ENCODE peak calls at places on chromosomes 16 and 17, in nine cellular contexts. One of them, this sample, is unnamed.

GRCh38 chr16:57619606-57620315 is 8.7 kb upstream of the ADGRG1 start:
- DNase-seq in body of pancreas: peak
- DNase-seq in mesothelial cell of epicardium: no peak
- DNase-seq in uterus: peak
- DNase-seq in lower leg skin: no peak
- DNase-seq in AG09309: no peak
- DNase-seq in Caco-2: peak
- DNase-seq in psoas muscle: no peak
- DNase-seq in cardiac muscle cell: no peak
- DNase-seq in this sample: no peak

GRCh38 chr17:41835800-41836549 is at the start of gene NT5C3B:
- DNase-seq in body of pancreas: peak
- DNase-seq in mesothelial cell of epicardium: peak
- DNase-seq in uterus: peak
- DNase-seq in lower leg skin: no peak
- DNase-seq in AG09309: no peak
- DNase-seq in Caco-2: peak
- DNase-seq in psoas muscle: peak
- DNase-seq in cardiac muscle cell: peak
- DNase-seq in this sample: no peak

GRCh38 chr17:74619077-74619673 is 4.4 kb downstream of the CD300E start:
- DNase-seq in body of pancreas: no peak
- DNase-seq in mesothelial cell of epicardium: no peak
- DNase-seq in uterus: no peak
- DNase-seq in lower leg skin: no peak
- DNase-seq in AG09309: no peak
- DNase-seq in Caco-2: no peak
- DNase-seq in psoas muscle: peak
- DNase-seq in cardiac muscle cell: peak
- DNase-seq in this sample: no peak

GRCh38 chr16:64910351-64910750 is 211.5 kb downstream of the CDH11 start:
- DNase-seq in body of pancreas: peak
- DNase-seq in mesothelial cell of epicardium: no peak
- DNase-seq in uterus: peak
- DNase-seq in lower leg skin: no peak
- DNase-seq in AG09309: peak
- DNase-seq in Caco-2: no peak
- DNase-seq in psoas muscle: peak
- DNase-seq in cardiac muscle cell: peak
- DNase-seq in this sample: no peak

GRCh38 chr17:77495575-77495974 is 354.8 kb downstream of the SEC14L1 start:
- DNase-seq in body of pancreas: no peak
- DNase-seq in mesothelial cell of epicardium: no peak
- DNase-seq in uterus: no peak
- DNase-seq in lower leg skin: no peak
- DNase-seq in AG09309: no peak
- DNase-seq in Caco-2: peak
- DNase-seq in psoas muscle: no peak
- DNase-seq in cardiac muscle cell: no peak
- DNase-seq in this sample: peak

GRCh38 chr16:69217433-69217832 is 30.5 kb downstream of the SNTB2 start:
- DNase-seq in body of pancreas: peak
- DNase-seq in mesothelial cell of epicardium: no peak
- DNase-seq in uterus: no peak
- DNase-seq in lower leg skin: no peak
- DNase-seq in AG09309: no peak
- DNase-seq in Caco-2: no peak
- DNase-seq in psoas muscle: no peak
- DNase-seq in cardiac muscle cell: peak
- DNase-seq in this sample: no peak

GRCh38 chr17:27530791-27531391 is 74.6 kb downstream of the KSR1 start:
- DNase-seq in body of pancreas: peak
- DNase-seq in mesothelial cell of epicardium: no peak
- DNase-seq in uterus: no peak
- DNase-seq in lower leg skin: peak
- DNase-seq in AG09309: no peak
- DNase-seq in Caco-2: no peak
- DNase-seq in psoas muscle: peak
- DNase-seq in cardiac muscle cell: peak
- DNase-seq in this sample: no peak

GRCh38 chr16:57601801-57602478 is 26.5 kb upstream of the ADGRG1 start:
- DNase-seq in body of pancreas: peak
- DNase-seq in mesothelial cell of epicardium: no peak
- DNase-seq in uterus: no peak
- DNase-seq in lower leg skin: peak
- DNase-seq in AG09309: no peak
- DNase-seq in Caco-2: no peak
- DNase-seq in psoas muscle: no peak
- DNase-seq in cardiac muscle cell: peak
- DNase-seq in this sample: no peak

GRCh38 chr17:45098869-45099616 is 33.3 kb downstream of the PLCD3 start:
- DNase-seq in body of pancreas: peak
- DNase-seq in mesothelial cell of epicardium: peak
- DNase-seq in uterus: peak
- DNase-seq in lower leg skin: peak
- DNase-seq in AG09309: no peak
- DNase-seq in Caco-2: peak
- DNase-seq in psoas muscle: peak
- DNase-seq in cardiac muscle cell: peak
- DNase-seq in this sample: peak

GRCh38 chr17:45098081-45098868 is 34.0 kb downstream of the PLCD3 start:
- DNase-seq in body of pancreas: no peak
- DNase-seq in mesothelial cell of epicardium: no peak
- DNase-seq in uterus: no peak
- DNase-seq in lower leg skin: no peak
- DNase-seq in AG09309: no peak
- DNase-seq in Caco-2: no peak
- DNase-seq in psoas muscle: no peak
- DNase-seq in cardiac muscle cell: no peak
- DNase-seq in this sample: no peak

GRCh38 chr17:45096926-45097325 is 35.4 kb downstream of the PLCD3 start:
- DNase-seq in body of pancreas: no peak
- DNase-seq in mesothelial cell of epicardium: no peak
- DNase-seq in uterus: no peak
- DNase-seq in lower leg skin: no peak
- DNase-seq in AG09309: no peak
- DNase-seq in Caco-2: no peak
- DNase-seq in psoas muscle: no peak
- DNase-seq in cardiac muscle cell: no peak
- DNase-seq in this sample: no peak

GRCh38 chr17:45093444-45094110 is 32.5 kb downstream of the NMT1 start:
- DNase-seq in body of pancreas: no peak
- DNase-seq in mesothelial cell of epicardium: no peak
- DNase-seq in uterus: no peak
- DNase-seq in lower leg skin: no peak
- DNase-seq in AG09309: no peak
- DNase-seq in Caco-2: no peak
- DNase-seq in psoas muscle: peak
- DNase-seq in cardiac muscle cell: peak
- DNase-seq in this sample: no peak

DNA sequence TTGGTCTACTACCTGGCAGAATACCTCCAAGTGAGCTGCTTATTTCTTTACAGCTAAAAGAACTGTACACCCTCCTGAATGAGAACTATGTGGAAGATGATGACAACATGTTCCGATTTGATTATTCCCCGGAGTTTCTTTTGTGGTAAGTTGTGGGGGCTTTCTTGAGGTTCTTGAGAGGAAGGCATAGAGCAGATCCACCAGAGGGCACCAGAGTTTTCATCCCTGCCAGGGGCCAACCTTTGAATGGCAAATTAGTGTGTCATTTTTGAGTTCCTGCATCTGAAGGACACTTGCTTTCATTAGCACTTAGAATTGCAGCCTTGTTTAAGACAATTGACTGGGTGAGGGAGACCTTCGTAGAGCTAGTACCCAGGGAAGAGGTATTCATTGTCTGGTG is 35.0 kb downstream of the NMT1 start:
- DNase-seq in body of pancreas: no peak
- DNase-seq in mesothelial cell of epicardium: no peak
- DNase-seq in uterus: no peak
- DNase-seq in lower leg skin: no peak
- DNase-seq in AG09309: no peak
- DNase-seq in Caco-2: no peak
- DNase-seq in psoas muscle: no peak
- DNase-seq in cardiac muscle cell: peak
- DNase-seq in this sample: no peak
- TF ChIP-seq CTCF in body of pancreas: no peak
- TF ChIP-seq CTCF in mesothelial cell of epicardium: no peak
- TF ChIP-seq CTCF in uterus: no peak
- TF ChIP-seq CTCF in lower leg skin: no peak
- TF ChIP-seq CTCF in AG09309: peak
- TF ChIP-seq CTCF in Caco-2: peak
- TF ChIP-seq CTCF in psoas muscle: peak
- TF ChIP-seq CTCF in cardiac muscle cell: peak
- TF ChIP-seq CTCF in this sample: peak

GRCh38 chr17:71033336-71033735 is 864.0 kb downstream of the KCNJ2 start:
- DNase-seq in body of pancreas: no peak
- DNase-seq in mesothelial cell of epicardium: no peak
- DNase-seq in uterus: no peak
- DNase-seq in lower leg skin: no peak
- DNase-seq in AG09309: no peak
- DNase-seq in Caco-2: no peak
- DNase-seq in psoas muscle: no peak
- DNase-seq in cardiac muscle cell: no peak
- DNase-seq in this sample: no peak

GRCh38 chr17:71024172-71024571 is 854.8 kb downstream of the KCNJ2 start:
- DNase-seq in body of pancreas: no peak
- DNase-seq in mesothelial cell of epicardium: no peak
- DNase-seq in uterus: no peak
- DNase-seq in lower leg skin: no peak
- DNase-seq in AG09309: no peak
- DNase-seq in Caco-2: no peak
- DNase-seq in psoas muscle: no peak
- DNase-seq in cardiac muscle cell: no peak
- DNase-seq in this sample: no peak

GRCh38 chr17:71032746-71033273 is 863.5 kb downstream of the KCNJ2 start:
- DNase-seq in body of pancreas: no peak
- DNase-seq in mesothelial cell of epicardium: no peak
- DNase-seq in uterus: no peak
- DNase-seq in lower leg skin: no peak
- DNase-seq in AG09309: no peak
- DNase-seq in Caco-2: no peak
- DNase-seq in psoas muscle: no peak
- DNase-seq in cardiac muscle cell: no peak
- DNase-seq in this sample: no peak

GRCh38 chr17:71024969-71025368 is 855.6 kb downstream of the KCNJ2 start:
- DNase-seq in body of pancreas: no peak
- DNase-seq in mesothelial cell of epicardium: no peak
- DNase-seq in uterus: no peak
- DNase-seq in lower leg skin: no peak
- DNase-seq in AG09309: no peak
- DNase-seq in Caco-2: no peak
- DNase-seq in psoas muscle: no peak
- DNase-seq in cardiac muscle cell: no peak
- DNase-seq in this sample: no peak

DNA sequence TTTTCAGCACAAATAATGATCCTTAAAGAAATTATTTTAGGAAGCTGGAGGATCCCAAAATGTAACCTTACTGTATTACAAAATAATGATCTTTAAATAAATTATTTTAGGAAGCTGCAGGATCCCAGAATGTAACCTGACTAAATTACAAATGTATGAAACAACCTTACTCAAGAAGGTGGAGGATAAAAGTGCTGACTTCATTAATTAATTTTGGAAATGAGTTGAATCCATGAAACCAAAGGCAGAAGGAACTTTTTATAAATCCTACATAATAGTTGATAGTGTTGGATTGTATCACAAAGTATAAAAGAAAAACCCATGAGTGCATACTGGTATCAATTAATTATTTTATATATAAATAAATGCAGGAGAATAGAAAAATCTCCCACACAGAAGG is 859.9 kb downstream of the KCNJ2 start:
- DNase-seq in body of pancreas: no peak
- DNase-seq in mesothelial cell of epicardium: no peak
- DNase-seq in uterus: no peak
- DNase-seq in lower leg skin: no peak
- DNase-seq in AG09309: no peak
- DNase-seq in Caco-2: no peak
- DNase-seq in psoas muscle: no peak
- DNase-seq in cardiac muscle cell: no peak
- DNase-seq in this sample: no peak
- TF ChIP-seq CTCF in body of pancreas: no peak
- TF ChIP-seq CTCF in mesothelial cell of epicardium: no peak
- TF ChIP-seq CTCF in uterus: no peak
- TF ChIP-seq CTCF in lower leg skin: no peak
- TF ChIP-seq CTCF in AG09309: no peak
- TF ChIP-seq CTCF in Caco-2: no peak
- TF ChIP-seq CTCF in psoas muscle: no peak
- TF ChIP-seq CTCF in cardiac muscle cell: no peak
- TF ChIP-seq CTCF in this sample: no peak

GRCh38 chr17:9805769-9806168 is 14.4 kb upstream of the DHRS7C start:
- DNase-seq in body of pancreas: no peak
- DNase-seq in mesothelial cell of epicardium: no peak
- DNase-seq in uterus: no peak
- DNase-seq in lower leg skin: no peak
- DNase-seq in AG09309: no peak
- DNase-seq in Caco-2: no peak
- DNase-seq in psoas muscle: no peak
- DNase-seq in cardiac muscle cell: no peak
- DNase-seq in this sample: no peak

GRCh38 chr17:9802701-9803100 is 11.3 kb upstream of the DHRS7C start:
- DNase-seq in body of pancreas: no peak
- DNase-seq in mesothelial cell of epicardium: no peak
- DNase-seq in uterus: no peak
- DNase-seq in lower leg skin: no peak
- DNase-seq in AG09309: no peak
- DNase-seq in Caco-2: no peak
- DNase-seq in psoas muscle: no peak
- DNase-seq in cardiac muscle cell: no peak
- DNase-seq in this sample: no peak

GRCh38 chr17:9798724-9799123 is 7.3 kb upstream of the DHRS7C start:
- DNase-seq in body of pancreas: no peak
- DNase-seq in mesothelial cell of epicardium: no peak
- DNase-seq in uterus: no peak
- DNase-seq in lower leg skin: no peak
- DNase-seq in AG09309: no peak
- DNase-seq in Caco-2: no peak
- DNase-seq in psoas muscle: no peak
- DNase-seq in cardiac muscle cell: peak
- DNase-seq in this sample: no peak

GRCh38 chr17:9801505-9801904 is 10.1 kb upstream of the DHRS7C start:
- DNase-seq in body of pancreas: no peak
- DNase-seq in mesothelial cell of epicardium: no peak
- DNase-seq in uterus: no peak
- DNase-seq in lower leg skin: no peak
- DNase-seq in AG09309: no peak
- DNase-seq in Caco-2: no peak
- DNase-seq in psoas muscle: no peak
- DNase-seq in cardiac muscle cell: no peak
- DNase-seq in this sample: no peak

DNA sequence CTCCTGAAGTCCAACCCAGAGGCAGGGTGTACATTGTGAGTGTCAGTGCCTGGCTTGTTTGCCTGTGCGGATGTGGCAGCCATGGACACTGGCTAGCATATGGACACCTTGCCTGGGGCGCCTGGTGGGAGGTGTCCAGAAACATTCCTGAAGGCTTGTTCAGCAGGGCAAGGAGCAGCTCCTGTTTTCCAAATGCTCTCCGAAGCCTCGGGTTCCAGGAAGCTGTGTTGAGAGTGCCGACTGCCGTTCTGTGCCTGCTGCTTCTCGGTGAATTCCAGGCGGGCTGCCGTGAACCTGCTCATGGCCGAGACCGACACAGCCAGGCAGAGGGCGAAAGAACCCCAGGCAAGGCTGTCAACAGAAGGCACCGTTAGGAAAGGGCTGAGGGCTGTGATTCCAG is 10.9 kb upstream of the DHRS7C start:
- DNase-seq in body of pancreas: no peak
- DNase-seq in mesothelial cell of epicardium: no peak
- DNase-seq in uterus: no peak
- DNase-seq in lower leg skin: no peak
- DNase-seq in AG09309: no peak
- DNase-seq in Caco-2: peak
- DNase-seq in psoas muscle: no peak
- DNase-seq in cardiac muscle cell: peak
- DNase-seq in this sample: no peak
- TF ChIP-seq CTCF in body of pancreas: no peak
- TF ChIP-seq CTCF in mesothelial cell of epicardium: no peak
- TF ChIP-seq CTCF in uterus: no peak
- TF ChIP-seq CTCF in lower leg skin: no peak
- TF ChIP-seq CTCF in AG09309: no peak
- TF ChIP-seq CTCF in Caco-2: no peak
- TF ChIP-seq CTCF in psoas muscle: no peak
- TF ChIP-seq CTCF in cardiac muscle cell: no peak
- TF ChIP-seq CTCF in this sample: no peak

GRCh38 chr17:64662774-64663367 is 764 bp upstream of the SMURF2 start:
- DNase-seq in body of pancreas: no peak
- DNase-seq in mesothelial cell of epicardium: no peak
- DNase-seq in uterus: no peak
- DNase-seq in lower leg skin: no peak
- DNase-seq in AG09309: no peak
- DNase-seq in Caco-2: no peak
- DNase-seq in psoas muscle: no peak
- DNase-seq in cardiac muscle cell: no peak
- DNase-seq in this sample: no peak

GRCh38 chr17:64657610-64658125 is 4.4 kb downstream of the SMURF2 start:
- DNase-seq in body of pancreas: no peak
- DNase-seq in mesothelial cell of epicardium: no peak
- DNase-seq in uterus: no peak
- DNase-seq in lower leg skin: peak
- DNase-seq in AG09309: no peak
- DNase-seq in Caco-2: no peak
- DNase-seq in psoas muscle: no peak
- DNase-seq in cardiac muscle cell: no peak
- DNase-seq in this sample: no peak

GRCh38 chr17:64658931-64659330 is 3.2 kb downstream of the SMURF2 start:
- DNase-seq in body of pancreas: no peak
- DNase-seq in mesothelial cell of epicardium: no peak
- DNase-seq in uterus: no peak
- DNase-seq in lower leg skin: no peak
- DNase-seq in AG09309: peak
- DNase-seq in Caco-2: no peak
- DNase-seq in psoas muscle: no peak
- DNase-seq in cardiac muscle cell: peak
- DNase-seq in this sample: no peak

GRCh38 chr17:64661731-64661980 is 451 bp downstream of the SMURF2 start:
- DNase-seq in body of pancreas: no peak
- DNase-seq in mesothelial cell of epicardium: no peak
- DNase-seq in uterus: no peak
- DNase-seq in lower leg skin: no peak
- DNase-seq in AG09309: no peak
- DNase-seq in Caco-2: no peak
- DNase-seq in psoas muscle: no peak
- DNase-seq in cardiac muscle cell: no peak
- DNase-seq in this sample: no peak

DNA sequence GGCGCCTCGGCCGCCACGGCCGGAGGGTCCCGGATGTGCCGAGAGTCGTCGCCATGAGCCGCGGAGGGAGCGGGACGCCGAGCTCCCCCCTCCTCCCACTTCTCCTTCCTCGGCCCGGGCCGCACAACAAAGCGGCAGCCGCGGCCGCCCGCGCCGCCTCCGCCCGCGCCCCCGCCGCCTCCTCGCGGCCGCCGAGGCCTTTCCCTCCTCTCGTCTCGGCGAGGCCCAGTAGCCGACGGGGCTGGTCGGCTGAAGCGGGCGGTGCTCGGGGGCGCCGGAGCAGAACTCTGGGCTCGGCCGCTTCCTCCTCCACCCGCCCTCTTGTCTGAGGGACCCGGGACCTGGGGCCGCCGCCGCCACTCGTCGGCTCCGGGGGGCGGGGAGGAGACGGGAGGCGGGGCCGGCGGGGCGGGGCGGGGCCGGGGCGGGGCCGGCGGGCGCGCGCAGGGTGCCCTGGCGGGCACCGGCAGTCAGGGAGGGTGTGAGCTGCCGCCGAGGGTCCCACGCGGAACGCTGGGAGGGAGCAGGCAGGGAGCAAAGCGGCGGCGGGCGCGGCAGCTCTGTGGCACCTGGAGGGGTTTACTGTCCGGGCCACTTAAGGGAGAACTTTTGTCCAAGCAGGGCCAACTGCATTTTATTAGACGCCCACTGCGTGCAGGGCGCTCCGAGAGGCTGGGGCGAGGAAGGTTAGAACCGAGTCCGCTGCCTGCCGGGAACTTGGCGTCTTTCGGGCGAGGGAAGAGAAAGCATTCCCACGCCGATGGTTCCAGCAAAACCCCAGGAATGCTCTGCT is at the start of gene SMURF2:
- DNase-seq in body of pancreas: peak
- DNase-seq in mesothelial cell of epicardium: peak
- DNase-seq in uterus: peak
- DNase-seq in lower leg skin: peak
- DNase-seq in AG09309: no peak
- DNase-seq in Caco-2: peak
- DNase-seq in psoas muscle: peak
- DNase-seq in cardiac muscle cell: peak
- DNase-seq in this sample: peak
- TF ChIP-seq CTCF in body of pancreas: no peak
- TF ChIP-seq CTCF in mesothelial cell of epicardium: no peak
- TF ChIP-seq CTCF in uterus: no peak
- TF ChIP-seq CTCF in lower leg skin: no peak
- TF ChIP-seq CTCF in AG09309: no peak
- TF ChIP-seq CTCF in Caco-2: no peak
- TF ChIP-seq CTCF in psoas muscle: no peak
- TF ChIP-seq CTCF in cardiac muscle cell: no peak
- TF ChIP-seq CTCF in this sample: no peak

This sample was measured in omental fat pad.